ENCODE peak calls at places on chromosomes 3 and 15, in six cellular contexts. One of them, this sample, is unnamed.

GRCh38 chr15:57862761-57863160 is 156.2 kb downstream of the POLR2M start:
- DNase-seq in psoas muscle: no peak
- DNase-seq in heart right ventricle: no peak
- DNase-seq in HCT116: no peak
- DNase-seq in neural progenitor cell: no peak
- DNase-seq in GM23338: no peak
- DNase-seq in this sample: no peak

GRCh38 chr15:32981536-32981935 is 213.0 kb downstream of the FMN1 start:
- DNase-seq in neural progenitor cell: no peak
- DNase-seq in GM23338: no peak
- DNase-seq in psoas muscle: no peak
- DNase-seq in heart right ventricle: no peak
- DNase-seq in HCT116: no peak
- DNase-seq in this sample: no peak

GRCh38 chr3:181239456-181239855 is 249.9 kb upstream of the DNAJC19 start:
- DNase-seq in neural progenitor cell: no peak
- DNase-seq in heart right ventricle: no peak
- DNase-seq in psoas muscle: no peak
- DNase-seq in HCT116: no peak
- DNase-seq in GM23338: no peak
- DNase-seq in this sample: no peak

GRCh38 chr3:66572090-66572632 is 71.3 kb upstream of the LRIG1 start:
- DNase-seq in HCT116: no peak
- DNase-seq in heart right ventricle: no peak
- DNase-seq in neural progenitor cell: peak; percentile 80
- DNase-seq in GM23338: peak; percentile 27
- DNase-seq in psoas muscle: no peak
- DNase-seq in this sample: no peak

GRCh38 chr3:45507820-45508317 is 86.7 kb upstream of the LIMD1 start:
- DNase-seq in neural progenitor cell: peak; percentile 76
- DNase-seq in psoas muscle: peak; percentile 35
- DNase-seq in HCT116: no peak
- DNase-seq in heart right ventricle: peak; percentile 41
- DNase-seq in GM23338: peak; percentile 75
- DNase-seq in this sample: no peak

GRCh38 chr15:39874890-39875549 is 45.0 kb downstream of the GPR176 start:
- DNase-seq in GM23338: peak; percentile 47
- DNase-seq in neural progenitor cell: peak; percentile 41
- DNase-seq in HCT116: peak; percentile 24
- DNase-seq in psoas muscle: no peak
- DNase-seq in heart right ventricle: no peak
- DNase-seq in this sample: no peak

GRCh38 chr3:127768346-127769008 is 53.8 kb downstream of the MGLL start:
- DNase-seq in neural progenitor cell: no peak
- DNase-seq in HCT116: no peak
- DNase-seq in GM23338: no peak
- DNase-seq in psoas muscle: peak; percentile 69
- DNase-seq in heart right ventricle: no peak
- DNase-seq in this sample: no peak

GRCh38 chr3:101077361-101078011 is 84.3 kb upstream of the ABI3BP start:
- DNase-seq in neural progenitor cell: no peak
- DNase-seq in HCT116: no peak
- DNase-seq in heart right ventricle: no peak
- DNase-seq in GM23338: no peak
- DNase-seq in psoas muscle: no peak
- DNase-seq in this sample: no peak

GRCh38 chr3:14534379-14535191 is 5.6 kb downstream of the GRIP2 start:
- DNase-seq in heart right ventricle: no peak
- DNase-seq in psoas muscle: no peak
- DNase-seq in neural progenitor cell: peak; percentile 59
- DNase-seq in GM23338: peak; percentile 76
- DNase-seq in HCT116: no peak
- DNase-seq in this sample: no peak

GRCh38 chr3:188818282-188818681 is 353.5 kb upstream of the TPRG1 start:
- DNase-seq in HCT116: no peak
- DNase-seq in neural progenitor cell: no peak
- DNase-seq in heart right ventricle: no peak
- DNase-seq in GM23338: no peak
- DNase-seq in psoas muscle: no peak
- DNase-seq in this sample: no peak

GRCh38 chr3:46669191-46669999 is 24.1 kb downstream of the ALS2CL start:
- DNase-seq in psoas muscle: no peak
- DNase-seq in neural progenitor cell: no peak
- DNase-seq in GM23338: no peak
- DNase-seq in heart right ventricle: no peak
- DNase-seq in HCT116: no peak
- DNase-seq in this sample: no peak

GRCh38 chr15:69031013-69032001 is 16.8 kb downstream of the NOX5 start:
- DNase-seq in neural progenitor cell: peak; percentile 82
- DNase-seq in HCT116: peak; percentile 65
- DNase-seq in heart right ventricle: peak; percentile 19
- DNase-seq in GM23338: peak; percentile 91
- DNase-seq in psoas muscle: peak; percentile 33
- DNase-seq in this sample: peak; percentile 39

GRCh38 chr3:102233881-102234280 is 200.9 kb upstream of the ZPLD1 start:
- DNase-seq in heart right ventricle: no peak
- DNase-seq in psoas muscle: no peak
- DNase-seq in HCT116: no peak
- DNase-seq in neural progenitor cell: no peak
- DNase-seq in GM23338: no peak
- DNase-seq in this sample: no peak

GRCh38 chr3:118987466-118987865 is 47.2 kb downstream of the IGSF11 start:
- DNase-seq in heart right ventricle: peak; percentile 58
- DNase-seq in GM23338: no peak
- DNase-seq in HCT116: no peak
- DNase-seq in neural progenitor cell: no peak
- DNase-seq in psoas muscle: no peak
- DNase-seq in this sample: peak; percentile 38

GRCh38 chr3:141382571-141382970 is 14.3 kb downstream of the ZBTB38 start:
- DNase-seq in psoas muscle: no peak
- DNase-seq in HCT116: no peak
- DNase-seq in GM23338: no peak
- DNase-seq in heart right ventricle: no peak
- DNase-seq in neural progenitor cell: no peak
- DNase-seq in this sample: no peak

GRCh38 chr15:80898040-80898439 is 91.6 kb downstream of the MESD start:
- DNase-seq in psoas muscle: no peak
- DNase-seq in heart right ventricle: no peak
- DNase-seq in GM23338: no peak
- DNase-seq in neural progenitor cell: no peak
- DNase-seq in HCT116: no peak
- DNase-seq in this sample: no peak

GRCh38 chr3:127822166-127822835 is at the start of gene MGLL:
- DNase-seq in GM23338: peak; percentile 53
- DNase-seq in neural progenitor cell: peak; percentile 49
- DNase-seq in HCT116: no peak
- DNase-seq in heart right ventricle: peak; percentile 51
- DNase-seq in psoas muscle: peak; percentile 55
- DNase-seq in this sample: no peak

GRCh38 chr3:121995190-121996137 is 26.6 kb downstream of the ILDR1 start:
- DNase-seq in GM23338: peak; percentile 90
- DNase-seq in psoas muscle: peak; percentile 39
- DNase-seq in heart right ventricle: peak; percentile 44
- DNase-seq in neural progenitor cell: peak; percentile 76
- DNase-seq in HCT116: peak; percentile 53
- DNase-seq in this sample: peak; percentile 68

GRCh38 chr15:64772964-64773363 is 2.4 kb downstream of the RBPMS2 start:
- DNase-seq in HCT116: no peak
- DNase-seq in psoas muscle: no peak
- DNase-seq in neural progenitor cell: no peak
- DNase-seq in heart right ventricle: no peak
- DNase-seq in GM23338: peak; percentile 38
- DNase-seq in this sample: no peak

GRCh38 chr15:64773606-64774555 is 1.5 kb downstream of the RBPMS2 start:
- DNase-seq in HCT116: no peak
- DNase-seq in neural progenitor cell: no peak
- DNase-seq in GM23338: no peak
- DNase-seq in psoas muscle: no peak
- DNase-seq in heart right ventricle: peak; percentile 21
- DNase-seq in this sample: no peak

GRCh38 chr15:64775551-64776401 is at the start of gene RBPMS2:
- DNase-seq in HCT116: no peak
- DNase-seq in psoas muscle: peak; percentile 44
- DNase-seq in GM23338: peak; percentile 66
- DNase-seq in heart right ventricle: peak; percentile 39
- DNase-seq in neural progenitor cell: peak; percentile 73
- DNase-seq in this sample: no peak

GRCh38 chr15:64776402-64776786 is 1.0 kb upstream of the RBPMS2 start:
- DNase-seq in HCT116: no peak
- DNase-seq in psoas muscle: no peak
- DNase-seq in neural progenitor cell: peak; percentile 48
- DNase-seq in heart right ventricle: no peak
- DNase-seq in GM23338: peak; percentile 64
- DNase-seq in this sample: no peak

DNA sequence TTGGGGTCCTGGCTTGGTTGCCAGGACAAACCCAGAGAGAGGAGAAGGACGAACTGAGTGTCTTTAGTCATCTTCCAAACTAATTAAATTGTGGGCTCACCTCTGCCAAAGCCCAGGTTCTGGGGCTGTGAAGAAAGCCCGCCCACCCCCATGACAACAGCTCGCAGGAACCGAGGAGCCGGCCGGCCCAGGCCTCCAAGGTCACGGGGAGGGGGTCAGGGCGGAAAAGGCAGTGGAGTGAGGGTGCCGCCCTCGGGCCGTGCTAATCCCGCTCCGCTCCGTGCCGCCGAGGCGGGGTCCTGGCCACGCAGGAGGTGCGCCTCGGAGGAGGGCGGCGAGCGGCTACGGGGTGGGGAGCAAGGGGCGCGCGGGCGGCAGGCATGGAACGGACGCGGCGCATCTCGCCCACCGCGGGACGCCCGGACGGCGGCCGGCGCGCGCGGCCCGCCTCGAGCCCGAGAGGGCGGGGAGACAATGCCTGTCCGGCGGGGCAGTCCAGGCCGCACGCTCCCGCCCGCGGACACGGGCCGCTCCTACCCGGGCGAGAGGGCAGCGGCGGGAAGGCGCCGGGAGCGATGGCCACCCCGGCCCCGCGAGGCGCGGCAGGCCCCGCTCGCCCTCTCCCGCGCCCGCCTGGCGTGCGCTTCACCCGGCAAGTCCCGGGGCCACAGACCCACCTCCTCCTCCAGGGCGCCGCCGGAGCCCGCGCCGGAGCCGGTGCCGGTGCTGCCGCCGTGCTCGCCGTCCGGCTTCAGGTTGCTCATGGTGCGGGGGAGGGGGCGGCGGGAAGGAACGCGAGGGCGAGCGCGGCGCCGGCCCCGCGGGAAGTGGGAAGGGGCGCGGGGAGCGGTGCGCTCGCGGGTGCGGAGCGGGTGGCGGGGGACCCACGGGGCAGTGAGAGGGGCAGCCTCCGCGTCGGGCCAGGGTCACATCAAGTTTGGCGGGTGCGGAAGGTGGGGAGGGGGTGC is 549 bp downstream of the RBPMS2 start:
- DNase-seq in GM23338: peak; percentile 45
- DNase-seq in psoas muscle: peak; percentile 33
- DNase-seq in neural progenitor cell: peak; percentile 76
- DNase-seq in heart right ventricle: peak; percentile 28
- DNase-seq in HCT116: no peak
- DNase-seq in this sample: no peak
- H3K27ac ChIP-seq in GM23338: peak overlapping the region; percentile 91
- H3K27ac ChIP-seq in psoas muscle: peak overlapping the region; percentile 16
- H3K27ac ChIP-seq in neural progenitor cell: no peak overlapping the region
- H3K27ac ChIP-seq in heart right ventricle: peak overlapping the region; percentile 81
- H3K27ac ChIP-seq in HCT116: peak overlapping the region; percentile 54
- H3K27ac ChIP-seq in this sample: peak overlapping the region; percentile 98

GRCh38 chr3:62149962-62150361 is 223.4 kb downstream of the FEZF2 start:
- DNase-seq in GM23338: no peak
- DNase-seq in psoas muscle: peak; percentile 57
- DNase-seq in neural progenitor cell: no peak
- DNase-seq in heart right ventricle: no peak
- DNase-seq in HCT116: no peak
- DNase-seq in this sample: no peak
- H3K4me1 ChIP-seq in GM23338: no peaks in the 10 kb centered on the region
- H3K4me1 ChIP-seq in psoas muscle: peaks cover 37% of the 10 kb centered on the region
- H3K4me1 ChIP-seq in neural progenitor cell: no peaks in the 10 kb centered on the region
- H3K4me1 ChIP-seq in heart right ventricle: peaks cover 40% of the 10 kb centered on the region
- H3K4me1 ChIP-seq in HCT116: no peaks in the 10 kb centered on the region
- H3K4me1 ChIP-seq in this sample: peaks cover 19% of the 10 kb centered on the region

GRCh38 chr15:76289582-76289981 is 21.7 kb downstream of the ETFA start:
- DNase-seq in psoas muscle: no peak
- DNase-seq in neural progenitor cell: no peak
- DNase-seq in GM23338: no peak
- DNase-seq in HCT116: no peak
- DNase-seq in heart right ventricle: no peak
- DNase-seq in this sample: no peak

GRCh38 chr15:76286231-76286879 is 24.9 kb downstream of the ETFA start:
- DNase-seq in HCT116: no peak
- DNase-seq in psoas muscle: no peak
- DNase-seq in heart right ventricle: no peak
- DNase-seq in GM23338: no peak
- DNase-seq in neural progenitor cell: no peak
- DNase-seq in this sample: no peak

GRCh38 chr15:76282451-76282850 is 28.8 kb downstream of the ETFA start:
- DNase-seq in heart right ventricle: no peak
- DNase-seq in psoas muscle: no peak
- DNase-seq in HCT116: no peak
- DNase-seq in neural progenitor cell: no peak
- DNase-seq in GM23338: no peak
- DNase-seq in this sample: no peak

GRCh38 chr15:76285241-76285825 is 25.9 kb downstream of the ETFA start:
- DNase-seq in HCT116: no peak
- DNase-seq in neural progenitor cell: no peak
- DNase-seq in psoas muscle: no peak
- DNase-seq in GM23338: peak; percentile 18
- DNase-seq in heart right ventricle: no peak
- DNase-seq in this sample: no peak
- TF ChIP-seq CTCF in HCT116: peak; percentile 63
- TF ChIP-seq CTCF in neural progenitor cell: peak; percentile 50
- TF ChIP-seq CTCF in psoas muscle: peak; percentile 35
- TF ChIP-seq CTCF in GM23338: peak; percentile 42
- TF ChIP-seq CTCF in heart right ventricle: peak; percentile 32
- TF ChIP-seq CTCF in this sample: no peak

DNA sequence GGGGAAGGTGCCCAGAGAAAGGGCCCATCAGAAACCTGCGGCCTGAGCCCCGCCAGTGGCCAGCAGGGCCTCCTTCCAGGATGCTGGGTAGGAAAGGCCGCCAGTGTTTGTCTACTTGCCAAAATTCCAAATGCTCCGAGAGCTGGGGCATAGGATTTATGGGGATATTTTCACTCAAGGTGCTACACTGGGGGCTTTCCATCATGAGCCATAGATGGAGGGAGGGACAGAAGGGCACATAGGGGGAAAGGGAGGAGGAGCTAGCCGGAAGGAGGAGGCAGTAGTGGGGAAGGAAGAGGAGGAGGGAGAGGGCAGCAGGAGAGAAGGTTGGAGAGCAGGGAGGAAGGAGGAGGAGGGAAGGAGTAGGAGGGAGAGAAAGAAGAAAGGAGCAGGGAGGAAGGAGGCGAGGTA is 494.7 kb upstream of the PROK2 start:
- DNase-seq in heart right ventricle: no peak
- DNase-seq in neural progenitor cell: no peak
- DNase-seq in GM23338: no peak
- DNase-seq in HCT116: no peak
- DNase-seq in psoas muscle: no peak
- DNase-seq in this sample: no peak
- H3K27ac ChIP-seq in heart right ventricle: no peak overlapping the region
- H3K27ac ChIP-seq in neural progenitor cell: no peak overlapping the region
- H3K27ac ChIP-seq in GM23338: no peak overlapping the region
- H3K27ac ChIP-seq in HCT116: no peak overlapping the region
- H3K27ac ChIP-seq in psoas muscle: no peak overlapping the region
- H3K27ac ChIP-seq in this sample: no peak overlapping the region

GRCh38 chr3:42513121-42513520 is 10.7 kb downstream of the VIPR1 start:
- DNase-seq in psoas muscle: no peak
- DNase-seq in GM23338: no peak
- DNase-seq in heart right ventricle: no peak
- DNase-seq in neural progenitor cell: no peak
- DNase-seq in HCT116: no peak
- DNase-seq in this sample: no peak
- H3K4me1 ChIP-seq in psoas muscle: no peaks in the 10 kb centered on the region
- H3K4me1 ChIP-seq in GM23338: no peaks in the 10 kb centered on the region
- H3K4me1 ChIP-seq in heart right ventricle: peaks cover 24% of the 10 kb centered on the region
- H3K4me1 ChIP-seq in neural progenitor cell: no peaks in the 10 kb centered on the region
- H3K4me1 ChIP-seq in HCT116: no peaks in the 10 kb centered on the region
- H3K4me1 ChIP-seq in this sample: peaks cover 43% of the 10 kb centered on the region

This sample was measured in lung.